ENCODE peak calls at places on chromosomes 13 and 19, in eight cellular contexts. One of them, this sample, is unnamed.

GRCh38 chr19:15897026-15897737 is 692 bp downstream of the CYP4F2 start:
- DNase-seq in fibroblast of pulmonary artery: no peak
- DNase-seq in cardiac muscle cell: no peak
- DNase-seq in foreskin fibroblast: no peak
- DNase-seq in endodermal cell: no peak
- DNase-seq in pancreas: no peak
- DNase-seq in kidney epithelial cell: no peak
- DNase-seq in GM23248: no peak
- DNase-seq in this sample: no peak

GRCh38 chr13:59437902-59438301 is 725.8 kb downstream of the DIAPH3 start:
- DNase-seq in fibroblast of pulmonary artery: peak; percentile 32
- DNase-seq in cardiac muscle cell: no peak
- DNase-seq in foreskin fibroblast: peak; percentile 23
- DNase-seq in endodermal cell: no peak
- DNase-seq in pancreas: no peak
- DNase-seq in kidney epithelial cell: no peak
- DNase-seq in GM23248: no peak
- DNase-seq in this sample: no peak

GRCh38 chr13:48801255-48801654 is 147.5 kb downstream of the CYSLTR2 start:
- DNase-seq in fibroblast of pulmonary artery: no peak
- DNase-seq in cardiac muscle cell: no peak
- DNase-seq in foreskin fibroblast: peak; percentile 92
- DNase-seq in endodermal cell: no peak
- DNase-seq in pancreas: no peak
- DNase-seq in kidney epithelial cell: no peak
- DNase-seq in GM23248: peak; percentile 87
- DNase-seq in this sample: peak; percentile 80

GRCh38 chr19:55606817-55607216 is 1.4 kb downstream of the ZNF865 start:
- DNase-seq in fibroblast of pulmonary artery: no peak
- DNase-seq in cardiac muscle cell: no peak
- DNase-seq in foreskin fibroblast: no peak
- DNase-seq in endodermal cell: no peak
- DNase-seq in pancreas: peak; percentile 15
- DNase-seq in kidney epithelial cell: no peak
- DNase-seq in GM23248: no peak
- DNase-seq in this sample: no peak

GRCh38 chr13:96771501-96772367 is 222.5 kb downstream of the OXGR1 start:
- DNase-seq in fibroblast of pulmonary artery: no peak
- DNase-seq in cardiac muscle cell: no peak
- DNase-seq in foreskin fibroblast: no peak
- DNase-seq in endodermal cell: no peak
- DNase-seq in pancreas: no peak
- DNase-seq in kidney epithelial cell: no peak
- DNase-seq in GM23248: peak; percentile 9
- DNase-seq in this sample: no peak

GRCh38 chr19:57321746-57322145 is 1.5 kb downstream of the ZNF543 start:
- DNase-seq in fibroblast of pulmonary artery: no peak
- DNase-seq in cardiac muscle cell: no peak
- DNase-seq in foreskin fibroblast: no peak
- DNase-seq in endodermal cell: no peak
- DNase-seq in pancreas: no peak
- DNase-seq in kidney epithelial cell: no peak
- DNase-seq in GM23248: no peak
- DNase-seq in this sample: no peak

GRCh38 chr13:94157705-94158218 is 321.7 kb downstream of the DCT start:
- DNase-seq in fibroblast of pulmonary artery: peak; percentile 83
- DNase-seq in cardiac muscle cell: peak; percentile 93
- DNase-seq in foreskin fibroblast: peak; percentile 4
- DNase-seq in endodermal cell: no peak
- DNase-seq in pancreas: no peak
- DNase-seq in kidney epithelial cell: no peak
- DNase-seq in GM23248: no peak
- DNase-seq in this sample: no peak

GRCh38 chr13:47549219-47549752 is 451.8 kb downstream of the SUCLA2 start:
- DNase-seq in fibroblast of pulmonary artery: no peak
- DNase-seq in cardiac muscle cell: no peak
- DNase-seq in foreskin fibroblast: peak; percentile 44
- DNase-seq in endodermal cell: no peak
- DNase-seq in pancreas: no peak
- DNase-seq in kidney epithelial cell: no peak
- DNase-seq in GM23248: peak; percentile 24
- DNase-seq in this sample: no peak

DNA sequence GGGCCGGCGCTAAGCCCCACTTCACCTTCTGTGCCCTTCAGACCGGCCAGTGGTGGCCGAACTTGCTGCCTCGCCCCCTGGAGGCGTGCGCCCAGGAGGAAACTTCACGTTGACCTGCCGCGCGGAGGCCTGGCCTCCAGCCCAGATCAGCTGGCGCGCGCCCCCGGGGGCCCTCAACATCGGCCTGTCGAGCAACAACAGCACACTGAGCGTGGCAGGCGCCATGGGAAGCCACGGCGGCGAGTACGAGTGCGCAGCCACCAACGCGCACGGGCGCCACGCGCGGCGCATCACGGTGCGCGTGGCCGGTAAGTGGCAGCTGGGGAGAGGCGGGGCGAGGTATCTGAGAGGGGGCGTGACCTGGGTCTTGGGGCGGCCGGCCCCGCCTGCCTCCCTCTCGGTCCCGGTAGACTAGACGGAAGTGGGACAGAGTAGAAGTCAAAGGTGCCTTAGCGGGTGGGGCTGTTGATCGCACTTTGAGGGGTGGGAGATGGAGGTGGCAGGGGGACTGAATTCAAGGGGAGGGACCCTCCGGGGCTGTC is 5.6 kb downstream of the ICAM5 start:
- DNase-seq in fibroblast of pulmonary artery: no peak
- DNase-seq in cardiac muscle cell: peak; percentile 56
- DNase-seq in foreskin fibroblast: peak; percentile 37
- DNase-seq in endodermal cell: peak; percentile 74
- DNase-seq in pancreas: no peak
- DNase-seq in kidney epithelial cell: no peak
- DNase-seq in GM23248: peak; percentile 46
- DNase-seq in this sample: no peak
- H3K4me3 ChIP-seq in fibroblast of pulmonary artery: no peak overlapping the region
- H3K4me3 ChIP-seq in cardiac muscle cell: no peak overlapping the region
- H3K4me3 ChIP-seq in foreskin fibroblast: no peak overlapping the region
- H3K4me3 ChIP-seq in endodermal cell: peak overlapping the region; percentile 65
- H3K4me3 ChIP-seq in pancreas: peak overlapping the region; percentile 39
- H3K4me3 ChIP-seq in kidney epithelial cell: no peak overlapping the region
- H3K4me3 ChIP-seq in GM23248: peak overlapping the region; percentile 41
- H3K4me3 ChIP-seq in this sample: no peak overlapping the region

GRCh38 chr13:80336335-80336734 is 4.6 kb downstream of the SPRY2 start:
- DNase-seq in fibroblast of pulmonary artery: peak; percentile 53
- DNase-seq in cardiac muscle cell: peak; percentile 69
- DNase-seq in foreskin fibroblast: no peak
- DNase-seq in endodermal cell: no peak
- DNase-seq in pancreas: no peak
- DNase-seq in kidney epithelial cell: no peak
- DNase-seq in GM23248: peak; percentile 57
- DNase-seq in this sample: no peak

GRCh38 chr13:80337706-80338105 is 3.2 kb downstream of the SPRY2 start:
- DNase-seq in fibroblast of pulmonary artery: peak; percentile 44
- DNase-seq in cardiac muscle cell: peak; percentile 42
- DNase-seq in foreskin fibroblast: no peak
- DNase-seq in endodermal cell: no peak
- DNase-seq in pancreas: no peak
- DNase-seq in kidney epithelial cell: no peak
- DNase-seq in GM23248: peak; percentile 48
- DNase-seq in this sample: no peak

GRCh38 chr13:80338781-80339577 is 1.9 kb downstream of the SPRY2 start:
- DNase-seq in fibroblast of pulmonary artery: peak; percentile 87
- DNase-seq in cardiac muscle cell: peak; percentile 87
- DNase-seq in foreskin fibroblast: peak; percentile 86
- DNase-seq in endodermal cell: peak; percentile 79
- DNase-seq in pancreas: peak; percentile 70
- DNase-seq in kidney epithelial cell: no peak
- DNase-seq in GM23248: peak; percentile 94
- DNase-seq in this sample: peak; percentile 67

GRCh38 chr13:80337011-80337688 is 3.8 kb downstream of the SPRY2 start:
- DNase-seq in fibroblast of pulmonary artery: peak; percentile 38
- DNase-seq in cardiac muscle cell: peak; percentile 27
- DNase-seq in foreskin fibroblast: peak; percentile 54
- DNase-seq in endodermal cell: peak; percentile 56
- DNase-seq in pancreas: no peak
- DNase-seq in kidney epithelial cell: no peak
- DNase-seq in GM23248: peak; percentile 30
- DNase-seq in this sample: no peak

GRCh38 chr13:80334582-80335260 is 6.2 kb downstream of the SPRY2 start:
- DNase-seq in fibroblast of pulmonary artery: peak; percentile 50
- DNase-seq in cardiac muscle cell: peak; percentile 33
- DNase-seq in foreskin fibroblast: peak; percentile 53
- DNase-seq in endodermal cell: no peak
- DNase-seq in pancreas: no peak
- DNase-seq in kidney epithelial cell: no peak
- DNase-seq in GM23248: peak; percentile 65
- DNase-seq in this sample: no peak
- H3K4me3 ChIP-seq in fibroblast of pulmonary artery: peak overlapping the region; percentile 26
- H3K4me3 ChIP-seq in cardiac muscle cell: peak overlapping the region; percentile 98
- H3K4me3 ChIP-seq in foreskin fibroblast: no peak overlapping the region
- H3K4me3 ChIP-seq in endodermal cell: peak overlapping the region; percentile 99
- H3K4me3 ChIP-seq in pancreas: no peak overlapping the region
- H3K4me3 ChIP-seq in kidney epithelial cell: no peak overlapping the region
- H3K4me3 ChIP-seq in GM23248: peak overlapping the region; percentile 100
- H3K4me3 ChIP-seq in this sample: no peak overlapping the region

GRCh38 chr13:30908416-30908980 is 2.4 kb downstream of the MEDAG start:
- DNase-seq in fibroblast of pulmonary artery: peak; percentile 91
- DNase-seq in cardiac muscle cell: peak; percentile 92
- DNase-seq in foreskin fibroblast: no peak
- DNase-seq in endodermal cell: no peak
- DNase-seq in pancreas: no peak
- DNase-seq in kidney epithelial cell: no peak
- DNase-seq in GM23248: peak; percentile 79
- DNase-seq in this sample: no peak

GRCh38 chr13:30905932-30906383 is at the start of gene MEDAG:
- DNase-seq in fibroblast of pulmonary artery: peak; percentile 87
- DNase-seq in cardiac muscle cell: peak; percentile 89
- DNase-seq in foreskin fibroblast: peak; percentile 74
- DNase-seq in endodermal cell: no peak
- DNase-seq in pancreas: peak; percentile 38
- DNase-seq in kidney epithelial cell: no peak
- DNase-seq in GM23248: peak; percentile 96
- DNase-seq in this sample: no peak

GRCh38 chr13:30906411-30906990 is 430 bp downstream of the MEDAG start:
- DNase-seq in fibroblast of pulmonary artery: no peak
- DNase-seq in cardiac muscle cell: peak; percentile 33
- DNase-seq in foreskin fibroblast: no peak
- DNase-seq in endodermal cell: peak; percentile 60
- DNase-seq in pancreas: peak; percentile 30
- DNase-seq in kidney epithelial cell: no peak
- DNase-seq in GM23248: peak; percentile 70
- DNase-seq in this sample: no peak

GRCh38 chr13:30904043-30904442 is 2.0 kb upstream of the MEDAG start:
- DNase-seq in fibroblast of pulmonary artery: peak; percentile 74
- DNase-seq in cardiac muscle cell: peak; percentile 49
- DNase-seq in foreskin fibroblast: no peak
- DNase-seq in endodermal cell: no peak
- DNase-seq in pancreas: no peak
- DNase-seq in kidney epithelial cell: no peak
- DNase-seq in GM23248: no peak
- DNase-seq in this sample: no peak

GRCh38 chr13:30907167-30907761 is 1.2 kb downstream of the MEDAG start:
- DNase-seq in fibroblast of pulmonary artery: peak; percentile 64
- DNase-seq in cardiac muscle cell: peak; percentile 65
- DNase-seq in foreskin fibroblast: peak; percentile 57
- DNase-seq in endodermal cell: no peak
- DNase-seq in pancreas: no peak
- DNase-seq in kidney epithelial cell: no peak
- DNase-seq in GM23248: peak; percentile 75
- DNase-seq in this sample: no peak
- H3K4me3 ChIP-seq in fibroblast of pulmonary artery: peak overlapping the region; percentile 60
- H3K4me3 ChIP-seq in cardiac muscle cell: no peak overlapping the region
- H3K4me3 ChIP-seq in foreskin fibroblast: no peak overlapping the region
- H3K4me3 ChIP-seq in endodermal cell: no peak overlapping the region
- H3K4me3 ChIP-seq in pancreas: peak overlapping the region; percentile 44
- H3K4me3 ChIP-seq in kidney epithelial cell: no peak overlapping the region
- H3K4me3 ChIP-seq in GM23248: peak overlapping the region; percentile 85
- H3K4me3 ChIP-seq in this sample: no peak overlapping the region

GRCh38 chr19:50719119-50719435 is 525 bp downstream of the SHANK1 start:
- DNase-seq in fibroblast of pulmonary artery: no peak
- DNase-seq in cardiac muscle cell: no peak
- DNase-seq in foreskin fibroblast: no peak
- DNase-seq in endodermal cell: no peak
- DNase-seq in pancreas: no peak
- DNase-seq in kidney epithelial cell: no peak
- DNase-seq in GM23248: no peak
- DNase-seq in this sample: no peak

GRCh38 chr19:50719566-50719965 is at the start of gene SHANK1:
- DNase-seq in fibroblast of pulmonary artery: no peak
- DNase-seq in cardiac muscle cell: peak; percentile 55
- DNase-seq in foreskin fibroblast: peak; percentile 50
- DNase-seq in endodermal cell: peak; percentile 80
- DNase-seq in pancreas: no peak
- DNase-seq in kidney epithelial cell: no peak
- DNase-seq in GM23248: peak; percentile 37
- DNase-seq in this sample: no peak

GRCh38 chr19:50717891-50718254 is 1.7 kb downstream of the SHANK1 start:
- DNase-seq in fibroblast of pulmonary artery: no peak
- DNase-seq in cardiac muscle cell: no peak
- DNase-seq in foreskin fibroblast: no peak
- DNase-seq in endodermal cell: no peak
- DNase-seq in pancreas: no peak
- DNase-seq in kidney epithelial cell: no peak
- DNase-seq in GM23248: no peak
- DNase-seq in this sample: no peak

GRCh38 chr19:50717026-50717723 is 2.4 kb downstream of the SHANK1 start:
- DNase-seq in fibroblast of pulmonary artery: no peak
- DNase-seq in cardiac muscle cell: no peak
- DNase-seq in foreskin fibroblast: no peak
- DNase-seq in endodermal cell: no peak
- DNase-seq in pancreas: no peak
- DNase-seq in kidney epithelial cell: no peak
- DNase-seq in GM23248: no peak
- DNase-seq in this sample: no peak

DNA sequence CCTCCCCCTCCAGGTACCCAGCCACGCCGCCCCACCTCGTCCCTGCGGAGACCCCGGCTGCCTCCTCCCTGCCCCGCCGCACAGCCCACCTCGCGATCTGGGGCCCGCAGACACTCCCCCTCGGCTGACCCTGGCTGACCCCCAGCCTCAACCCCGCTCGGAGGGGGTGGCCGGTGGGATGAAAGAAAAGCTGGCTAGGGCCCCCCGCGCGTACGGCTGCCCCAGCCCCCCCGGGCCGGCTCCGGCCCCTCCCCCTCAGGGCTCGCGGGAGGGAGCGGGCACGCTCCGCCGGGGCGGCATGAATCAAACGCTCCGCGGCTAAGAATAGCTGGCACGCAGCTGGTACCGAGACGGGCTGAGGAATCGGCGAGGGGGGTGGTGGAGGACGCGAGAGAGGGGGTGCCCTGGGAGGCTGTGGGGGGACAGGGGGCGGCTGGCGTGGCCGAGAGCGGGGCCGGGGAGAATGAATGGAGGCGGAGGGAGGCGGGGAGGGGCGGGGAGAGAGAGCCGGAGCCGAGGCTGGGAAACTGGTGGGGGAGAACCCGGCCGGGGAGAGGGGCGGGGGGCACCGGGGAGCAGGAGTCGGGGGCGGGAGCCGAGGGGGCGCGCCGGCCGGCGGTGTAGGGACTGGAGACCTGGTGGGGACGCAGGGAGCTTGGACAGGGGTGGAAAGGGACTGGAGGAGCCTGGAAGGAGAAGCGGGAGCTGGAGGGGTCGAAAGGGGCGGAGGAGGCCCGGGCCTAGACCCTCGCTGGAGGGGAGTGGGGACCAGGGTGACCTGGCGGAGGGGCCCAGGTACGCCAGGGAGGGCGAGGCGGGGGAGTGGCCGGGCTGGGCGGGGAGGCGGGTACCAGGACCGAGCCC is 1.1 kb downstream of the SHANK1 start:
- DNase-seq in fibroblast of pulmonary artery: no peak
- DNase-seq in cardiac muscle cell: no peak
- DNase-seq in foreskin fibroblast: peak; percentile 55
- DNase-seq in endodermal cell: peak; percentile 76
- DNase-seq in pancreas: no peak
- DNase-seq in kidney epithelial cell: no peak
- DNase-seq in GM23248: peak; percentile 65
- DNase-seq in this sample: no peak
- H3K4me3 ChIP-seq in fibroblast of pulmonary artery: peak overlapping the region; percentile 49
- H3K4me3 ChIP-seq in cardiac muscle cell: peak overlapping the region; percentile 41
- H3K4me3 ChIP-seq in foreskin fibroblast: peak overlapping the region; percentile 54
- H3K4me3 ChIP-seq in endodermal cell: no peak overlapping the region
- H3K4me3 ChIP-seq in pancreas: peak overlapping the region; percentile 32
- H3K4me3 ChIP-seq in kidney epithelial cell: peak overlapping the region; percentile 48
- H3K4me3 ChIP-seq in GM23248: peak overlapping the region; percentile 69
- H3K4me3 ChIP-seq in this sample: peak overlapping the region; percentile 58

This sample was measured in AG09309.